ENCODE peak calls at places on chromosome 1, in nine cellular contexts. One of them, this sample, is unnamed. For H3K4me1, the result is how much of the 10 kb centered on the place peaks cover.

GRCh38 chr1:39833121-39833520 is 44.5 kb upstream of the BMP8B start:
- DNase-seq in heart right ventricle: no peak
- DNase-seq in IMR-90: peak
- DNase-seq in heart left ventricle: no peak
- DNase-seq in effector memory CD4-positive, alpha-beta T cell: no peak
- DNase-seq in stomach: no peak
- DNase-seq in psoas muscle: no peak
- DNase-seq in CD8-positive, alpha-beta T cell: no peak
- DNase-seq in mammary epithelial cell: no peak
- DNase-seq in this sample: no peak

GRCh38 chr1:153670257-153670858 is 435 bp downstream of the ILF2 start:
- DNase-seq in heart left ventricle: no peak
- DNase-seq in psoas muscle: no peak
- DNase-seq in effector memory CD4-positive, alpha-beta T cell: no peak
- DNase-seq in IMR-90: no peak
- DNase-seq in mammary epithelial cell: no peak
- DNase-seq in CD8-positive, alpha-beta T cell: no peak
- DNase-seq in stomach: no peak
- DNase-seq in heart right ventricle: no peak
- DNase-seq in this sample: no peak

GRCh38 chr1:59453297-59453970 is 156.5 kb downstream of the FGGY start:
- DNase-seq in effector memory CD4-positive, alpha-beta T cell: no peak
- DNase-seq in heart right ventricle: no peak
- DNase-seq in heart left ventricle: no peak
- DNase-seq in IMR-90: peak
- DNase-seq in mammary epithelial cell: peak
- DNase-seq in psoas muscle: no peak
- DNase-seq in CD8-positive, alpha-beta T cell: no peak
- DNase-seq in stomach: no peak
- DNase-seq in this sample: no peak

GRCh38 chr1:152777510-152778137 is 2.7 kb downstream of the LCE1F start:
- DNase-seq in heart right ventricle: no peak
- DNase-seq in effector memory CD4-positive, alpha-beta T cell: no peak
- DNase-seq in IMR-90: no peak
- DNase-seq in psoas muscle: no peak
- DNase-seq in heart left ventricle: no peak
- DNase-seq in CD8-positive, alpha-beta T cell: no peak
- DNase-seq in mammary epithelial cell: no peak
- DNase-seq in stomach: no peak
- DNase-seq in this sample: no peak

GRCh38 chr1:13494025-13494424 is 19.8 kb downstream of the LRRC38 start:
- DNase-seq in effector memory CD4-positive, alpha-beta T cell: no peak
- DNase-seq in heart left ventricle: no peak
- DNase-seq in CD8-positive, alpha-beta T cell: no peak
- DNase-seq in stomach: no peak
- DNase-seq in psoas muscle: peak
- DNase-seq in mammary epithelial cell: no peak
- DNase-seq in heart right ventricle: no peak
- DNase-seq in IMR-90: no peak
- DNase-seq in this sample: no peak

GRCh38 chr1:222049176-222049575 is 307.3 kb upstream of the DUSP10 start:
- DNase-seq in heart left ventricle: no peak
- DNase-seq in CD8-positive, alpha-beta T cell: no peak
- DNase-seq in IMR-90: no peak
- DNase-seq in mammary epithelial cell: no peak
- DNase-seq in effector memory CD4-positive, alpha-beta T cell: no peak
- DNase-seq in psoas muscle: no peak
- DNase-seq in stomach: no peak
- DNase-seq in heart right ventricle: no peak
- DNase-seq in this sample: no peak

GRCh38 chr1:13967707-13968106 is 267.7 kb downstream of the PRDM2 start:
- DNase-seq in stomach: no peak
- DNase-seq in heart left ventricle: no peak
- DNase-seq in effector memory CD4-positive, alpha-beta T cell: no peak
- DNase-seq in mammary epithelial cell: no peak
- DNase-seq in CD8-positive, alpha-beta T cell: no peak
- DNase-seq in psoas muscle: no peak
- DNase-seq in IMR-90: no peak
- DNase-seq in heart right ventricle: no peak
- DNase-seq in this sample: no peak

GRCh38 chr1:223730471-223730870 is 18.1 kb downstream of the CAPN2 start:
- DNase-seq in heart right ventricle: no peak
- DNase-seq in mammary epithelial cell: no peak
- DNase-seq in psoas muscle: no peak
- DNase-seq in stomach: no peak
- DNase-seq in heart left ventricle: no peak
- DNase-seq in IMR-90: no peak
- DNase-seq in effector memory CD4-positive, alpha-beta T cell: no peak
- DNase-seq in CD8-positive, alpha-beta T cell: no peak
- DNase-seq in this sample: no peak

GRCh38 chr1:215819114-215819513 is 252.0 kb downstream of the KCTD3 start:
- DNase-seq in IMR-90: peak
- DNase-seq in heart right ventricle: no peak
- DNase-seq in stomach: no peak
- DNase-seq in heart left ventricle: no peak
- DNase-seq in psoas muscle: no peak
- DNase-seq in mammary epithelial cell: no peak
- DNase-seq in effector memory CD4-positive, alpha-beta T cell: no peak
- DNase-seq in CD8-positive, alpha-beta T cell: no peak
- DNase-seq in this sample: no peak

GRCh38 chr1:92485374-92486250 is 1.1 kb downstream of the GFI1 start:
- DNase-seq in heart left ventricle: peak
- DNase-seq in CD8-positive, alpha-beta T cell: peak
- DNase-seq in psoas muscle: peak
- DNase-seq in mammary epithelial cell: peak
- DNase-seq in effector memory CD4-positive, alpha-beta T cell: peak
- DNase-seq in heart right ventricle: no peak
- DNase-seq in stomach: peak
- DNase-seq in IMR-90: no peak
- DNase-seq in this sample: peak

GRCh38 chr1:70616946-70617345 is 205.9 kb downstream of the CTH start:
- DNase-seq in IMR-90: no peak
- DNase-seq in heart right ventricle: no peak
- DNase-seq in effector memory CD4-positive, alpha-beta T cell: no peak
- DNase-seq in psoas muscle: no peak
- DNase-seq in heart left ventricle: no peak
- DNase-seq in mammary epithelial cell: no peak
- DNase-seq in stomach: no peak
- DNase-seq in CD8-positive, alpha-beta T cell: no peak
- DNase-seq in this sample: no peak

GRCh38 chr1:125085720-125086591 is 3901.2 kb downstream of the SRGAP2C start:
- DNase-seq in IMR-90: no peak
- DNase-seq in heart left ventricle: no peak
- DNase-seq in mammary epithelial cell: no peak
- DNase-seq in heart right ventricle: no peak
- DNase-seq in stomach: no peak
- DNase-seq in psoas muscle: peak
- DNase-seq in CD8-positive, alpha-beta T cell: no peak
- DNase-seq in effector memory CD4-positive, alpha-beta T cell: no peak
- DNase-seq in this sample: no peak

GRCh38 chr1:75125161-75125681 is 9.0 kb upstream of the LHX8 start:
- DNase-seq in mammary epithelial cell: no peak
- DNase-seq in effector memory CD4-positive, alpha-beta T cell: no peak
- DNase-seq in psoas muscle: no peak
- DNase-seq in heart right ventricle: no peak
- DNase-seq in heart left ventricle: no peak
- DNase-seq in CD8-positive, alpha-beta T cell: no peak
- DNase-seq in IMR-90: no peak
- DNase-seq in stomach: no peak
- DNase-seq in this sample: no peak

GRCh38 chr1:162663086-162663485 is 30.8 kb downstream of the DDR2 start:
- DNase-seq in effector memory CD4-positive, alpha-beta T cell: no peak
- DNase-seq in mammary epithelial cell: no peak
- DNase-seq in stomach: no peak
- DNase-seq in CD8-positive, alpha-beta T cell: no peak
- DNase-seq in heart right ventricle: no peak
- DNase-seq in heart left ventricle: no peak
- DNase-seq in IMR-90: peak
- DNase-seq in psoas muscle: no peak
- DNase-seq in this sample: no peak

GRCh38 chr1:162662013-162662412 is 29.7 kb downstream of the DDR2 start:
- DNase-seq in CD8-positive, alpha-beta T cell: no peak
- DNase-seq in mammary epithelial cell: no peak
- DNase-seq in stomach: no peak
- DNase-seq in heart right ventricle: no peak
- DNase-seq in heart left ventricle: no peak
- DNase-seq in IMR-90: no peak
- DNase-seq in effector memory CD4-positive, alpha-beta T cell: no peak
- DNase-seq in psoas muscle: no peak
- DNase-seq in this sample: no peak

GRCh38 chr1:162660598-162660997 is 28.3 kb downstream of the DDR2 start:
- DNase-seq in CD8-positive, alpha-beta T cell: no peak
- DNase-seq in psoas muscle: no peak
- DNase-seq in heart right ventricle: no peak
- DNase-seq in IMR-90: no peak
- DNase-seq in mammary epithelial cell: no peak
- DNase-seq in heart left ventricle: no peak
- DNase-seq in stomach: no peak
- DNase-seq in effector memory CD4-positive, alpha-beta T cell: no peak
- DNase-seq in this sample: no peak

GRCh38 chr1:162663589-162664030 is 31.3 kb downstream of the DDR2 start:
- DNase-seq in stomach: no peak
- DNase-seq in heart left ventricle: no peak
- DNase-seq in CD8-positive, alpha-beta T cell: no peak
- DNase-seq in heart right ventricle: no peak
- DNase-seq in IMR-90: peak
- DNase-seq in psoas muscle: no peak
- DNase-seq in effector memory CD4-positive, alpha-beta T cell: no peak
- DNase-seq in mammary epithelial cell: no peak
- DNase-seq in this sample: no peak

GRCh38 chr1:162661336-162661735 is 29.1 kb downstream of the DDR2 start:
- DNase-seq in heart right ventricle: no peak
- DNase-seq in mammary epithelial cell: no peak
- DNase-seq in IMR-90: no peak
- DNase-seq in CD8-positive, alpha-beta T cell: no peak
- DNase-seq in psoas muscle: no peak
- DNase-seq in effector memory CD4-positive, alpha-beta T cell: no peak
- DNase-seq in stomach: no peak
- DNase-seq in heart left ventricle: no peak
- DNase-seq in this sample: no peak
- H3K27ac ChIP-seq in heart right ventricle: no peak
- H3K27ac ChIP-seq in mammary epithelial cell: no peak
- H3K27ac ChIP-seq in IMR-90: no peak
- H3K27ac ChIP-seq in CD8-positive, alpha-beta T cell: no peak
- H3K27ac ChIP-seq in psoas muscle: no peak
- H3K27ac ChIP-seq in effector memory CD4-positive, alpha-beta T cell: no peak
- H3K27ac ChIP-seq in stomach: no peak
- H3K27ac ChIP-seq in heart left ventricle: no peak
- H3K27ac ChIP-seq in this sample: no peak

DNA sequence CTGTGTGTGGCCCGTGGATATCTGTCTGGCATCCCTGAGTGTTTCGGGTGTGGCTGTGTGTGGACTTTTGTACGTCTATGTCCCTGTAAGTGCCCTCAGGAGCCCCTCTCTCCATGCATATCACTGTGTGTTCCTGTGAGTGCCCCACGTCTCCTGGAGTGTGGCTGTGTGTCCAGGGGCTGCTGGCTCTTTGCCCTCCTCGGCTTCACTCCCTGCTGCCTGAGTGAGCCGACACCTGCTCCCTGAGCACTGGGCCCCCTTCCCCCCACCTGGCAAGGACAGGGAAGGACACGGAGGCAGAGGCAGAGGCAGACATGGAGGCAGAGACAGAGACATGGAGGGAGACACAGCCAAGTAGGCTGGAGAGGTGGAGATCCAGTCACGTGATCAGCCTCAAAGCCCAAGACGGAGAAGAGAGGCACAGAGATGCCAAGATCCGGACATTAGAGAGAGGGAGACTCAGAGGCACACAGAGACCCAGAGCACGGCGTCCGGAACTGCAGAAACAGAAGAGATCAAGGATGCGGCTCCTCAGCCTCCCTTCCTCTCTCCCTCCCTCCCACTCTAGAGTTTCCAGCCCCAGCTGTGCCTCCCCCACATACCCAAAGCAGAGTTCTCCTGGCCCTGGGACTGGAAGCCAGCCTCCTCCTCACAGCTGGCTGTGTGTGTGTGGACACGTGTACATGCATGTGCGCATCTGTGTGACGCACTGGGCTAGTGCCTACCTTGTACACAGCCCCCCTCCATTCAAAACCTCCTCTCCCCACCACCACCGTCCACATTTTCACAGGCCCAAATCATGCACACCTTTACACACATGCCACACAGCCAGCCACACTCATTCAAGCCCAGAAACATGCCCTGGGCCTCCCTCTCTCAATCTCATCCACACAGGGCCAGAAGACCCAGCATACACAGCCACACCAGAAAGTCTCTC is 39.0 kb upstream of the WASF2 start:
- DNase-seq in mammary epithelial cell: peak
- DNase-seq in stomach: no peak
- DNase-seq in psoas muscle: peak
- DNase-seq in heart right ventricle: peak
- DNase-seq in heart left ventricle: peak
- DNase-seq in IMR-90: peak
- DNase-seq in effector memory CD4-positive, alpha-beta T cell: no peak
- DNase-seq in CD8-positive, alpha-beta T cell: no peak
- DNase-seq in this sample: no peak
- H3K4me3 ChIP-seq in mammary epithelial cell: peak
- H3K4me3 ChIP-seq in stomach: peak
- H3K4me3 ChIP-seq in psoas muscle: peak
- H3K4me3 ChIP-seq in heart right ventricle: peak
- H3K4me3 ChIP-seq in heart left ventricle: peak
- H3K4me3 ChIP-seq in IMR-90: no peak
- H3K4me3 ChIP-seq in effector memory CD4-positive, alpha-beta T cell: no peak
- H3K4me3 ChIP-seq in CD8-positive, alpha-beta T cell: peak
- H3K4me3 ChIP-seq in this sample: peak

GRCh38 chr1:6554031-6554906 is at the start of gene NOL9:
- DNase-seq in CD8-positive, alpha-beta T cell: peak
- DNase-seq in heart left ventricle: peak
- DNase-seq in effector memory CD4-positive, alpha-beta T cell: peak
- DNase-seq in mammary epithelial cell: peak
- DNase-seq in psoas muscle: peak
- DNase-seq in stomach: peak
- DNase-seq in IMR-90: peak
- DNase-seq in heart right ventricle: peak
- DNase-seq in this sample: peak
- H3K4me1 ChIP-seq in CD8-positive, alpha-beta T cell: under half
- H3K4me1 ChIP-seq in heart left ventricle: under half
- H3K4me1 ChIP-seq in effector memory CD4-positive, alpha-beta T cell: under half
- H3K4me1 ChIP-seq in mammary epithelial cell: under half
- H3K4me1 ChIP-seq in psoas muscle: under half
- H3K4me1 ChIP-seq in stomach: under half
- H3K4me1 ChIP-seq in IMR-90: under half
- H3K4me1 ChIP-seq in heart right ventricle: under half
- H3K4me1 ChIP-seq in this sample: under half

GRCh38 chr1:111595807-111596206 is 23.8 kb upstream of the RAP1A start:
- DNase-seq in heart right ventricle: no peak
- DNase-seq in CD8-positive, alpha-beta T cell: no peak
- DNase-seq in heart left ventricle: no peak
- DNase-seq in IMR-90: no peak
- DNase-seq in psoas muscle: no peak
- DNase-seq in stomach: no peak
- DNase-seq in effector memory CD4-positive, alpha-beta T cell: no peak
- DNase-seq in mammary epithelial cell: no peak
- DNase-seq in this sample: no peak
- H3K27ac ChIP-seq in heart right ventricle: no peak
- H3K27ac ChIP-seq in CD8-positive, alpha-beta T cell: no peak
- H3K27ac ChIP-seq in heart left ventricle: peak
- H3K27ac ChIP-seq in IMR-90: no peak
- H3K27ac ChIP-seq in psoas muscle: no peak
- H3K27ac ChIP-seq in stomach: no peak
- H3K27ac ChIP-seq in effector memory CD4-positive, alpha-beta T cell: no peak
- H3K27ac ChIP-seq in mammary epithelial cell: no peak
- H3K27ac ChIP-seq in this sample: peak